ENCODE peak calls at places on chromosomes 7 and 10, in nine cellular contexts. W is gastrocnemius medialis, A is GM12892, S is heart left ventricle, X is adrenal gland, D is A549, P is prostate gland, K is transverse colon, U is stomach. G is an unnamed sample.

GRCh38 chr10:61066661-61067353 is 122.8 kb upstream of the RHOBTB1 start:
- DNase-seq in W (no peak), A (no peak), S (no peak), X (no peak), D (no peak), P (no peak), K (no peak), U (peak; percentile 34), G (peak; percentile 1)

GRCh38 chr7:102834999-102835398 is 77.8 kb upstream of the LRRC17 start:
- DNase-seq in W (no peak), A (no peak), S (no peak), X (no peak), D (peak; percentile 36), P (no peak), K (no peak), U (no peak), G (no peak)

GRCh38 chr7:36875794-36876193 is 151.5 kb upstream of the AOAH start:
- DNase-seq in W (no peak), A (no peak), S (no peak), X (no peak), D (no peak), P (no peak), K (no peak), U (no peak), G (no peak)

GRCh38 chr10:99395750-99396445 is 34.5 kb downstream of the GOT1 start:
- DNase-seq in W (no peak), A (no peak), S (no peak), X (no peak), D (no peak), P (peak; percentile 64), K (no peak), U (no peak), G (no peak)

GRCh38 chr10:43196131-43196980 is 58.1 kb downstream of the CSGALNACT2 start:
- DNase-seq in W (peak; percentile 7), A (peak; percentile 9), S (peak; percentile 49), X (peak; percentile 16), D (no peak), P (no peak), K (no peak), U (no peak), G (no peak)

GRCh38 chr10:73916761-73917470 is 6.0 kb downstream of the PLAU start:
- DNase-seq in W (no peak), A (no peak), S (no peak), X (no peak), D (no peak), P (no peak), K (peak; percentile 30), U (no peak), G (no peak)

GRCh38 chr7:131581241-131582157 is 25.1 kb upstream of the PODXL start:
- DNase-seq in W (peak; percentile 86), A (no peak), S (peak; percentile 87), X (peak; percentile 60), D (no peak), P (no peak), K (no peak), U (peak; percentile 28), G (no peak)

GRCh38 chr7:16912540-16912939 is 30.8 kb upstream of the AGR3 start:
- DNase-seq in W (no peak), A (no peak), S (no peak), X (no peak), D (no peak), P (no peak), K (no peak), U (no peak), G (no peak)

GRCh38 chr10:30437039-30437781 is 3.2 kb downstream of the MAP3K8 start:
- DNase-seq in W (no peak), A (no peak), S (no peak), X (no peak), D (no peak), P (no peak), K (no peak), U (no peak), G (peak; percentile 92)

GRCh38 chr7:37714606-37715005 is 31.0 kb downstream of the GPR141 start:
- DNase-seq in W (no peak), A (no peak), S (no peak), X (no peak), D (no peak), P (no peak), K (no peak), U (no peak), G (no peak)

GRCh38 chr10:100806356-100806645 is 60.9 kb downstream of the PAX2 start:
- DNase-seq in W (no peak), A (no peak), S (no peak), X (no peak), D (no peak), P (no peak), K (no peak), U (no peak), G (no peak)

GRCh38 chr7:29970158-29970557 is 19.4 kb downstream of the SCRN1 start:
- DNase-seq in W (no peak), A (no peak), S (no peak), X (no peak), D (no peak), P (no peak), K (no peak), U (no peak), G (no peak)

DNA sequence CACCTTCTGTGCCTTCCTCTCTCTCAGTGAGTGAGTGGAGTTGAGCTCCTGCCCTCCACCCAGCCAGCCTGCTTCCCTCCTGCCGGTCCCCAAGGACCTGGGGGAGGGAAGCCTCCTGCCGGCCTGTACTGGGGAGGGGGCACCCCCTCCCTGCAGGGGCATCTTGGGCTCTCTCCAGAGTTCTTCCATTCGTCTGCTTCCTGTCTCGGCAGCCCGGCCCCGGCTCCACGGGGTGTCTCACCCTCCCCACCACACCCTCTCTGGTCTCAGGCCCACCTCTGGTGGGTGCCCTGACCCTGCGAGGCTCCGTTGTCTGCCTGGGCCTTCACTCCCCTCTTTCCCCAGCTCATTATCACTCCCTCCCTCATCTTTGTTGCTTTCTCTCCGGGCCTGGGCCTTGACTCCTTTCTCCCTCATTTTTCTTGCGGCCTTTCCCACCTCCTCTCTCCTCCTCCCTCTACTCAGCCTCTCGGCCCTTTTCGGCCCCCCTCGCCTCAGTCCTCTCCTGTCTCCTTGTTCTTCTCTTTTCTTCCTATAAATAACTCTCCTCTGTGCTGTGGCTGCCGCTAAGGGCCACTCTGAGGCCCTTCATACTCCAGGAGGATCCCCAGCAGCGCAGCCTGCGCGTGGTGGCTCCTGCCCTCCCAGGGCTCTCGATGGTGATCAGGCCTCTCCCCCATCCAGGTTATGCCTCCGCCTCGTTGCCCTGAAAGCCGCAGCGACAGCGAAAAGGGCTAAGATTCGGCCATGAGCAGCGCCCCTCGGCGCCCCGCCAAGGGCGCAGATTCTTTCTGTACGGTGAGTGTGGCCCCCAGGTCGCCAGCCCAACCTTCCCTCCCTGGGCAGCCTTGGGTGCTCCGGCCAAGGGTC is 2.1 kb downstream of the SLC4A2 start:
- DNase-seq in W (no peak), A (no peak), S (no peak), X (no peak), D (no peak), P (no peak), K (no peak), U (no peak), G (no peak)
- TF ChIP-seq POLR2A in W (no peak), A (no peak), S (no peak), X (no peak), D (peak; percentile 32), P (no peak), K (no peak), U (no peak), G (no peak)

GRCh38 chr10:58267713-58268453 is at the start of gene IPMK:
- DNase-seq in W (peak; percentile 92), A (peak; percentile 59), S (peak; percentile 98), X (peak; percentile 96), D (peak; percentile 66), P (peak; percentile 91), K (peak; percentile 97), U (peak; percentile 96), G (peak; percentile 97)
- TF ChIP-seq POLR2A in W (peak; percentile 94), A (peak; percentile 37), S (peak; percentile 75), X (peak; percentile 86), D (peak; percentile 40), P (peak; percentile 79), K (peak; percentile 81), U (no peak), G (peak; percentile 56)

GRCh38 chr7:51315393-51316261 is 982 bp downstream of the COBL start:
- DNase-seq in W (peak; percentile 48), A (no peak), S (peak; percentile 68), X (no peak), D (peak; percentile 44), P (peak; percentile 33), K (peak; percentile 78), U (peak; percentile 58), G (no peak)
- TF ChIP-seq POLR2A in W (peak; percentile 26), A (no peak), S (no peak), X (no peak), D (no peak), P (no peak), K (peak; percentile 74), U (no peak), G (no peak)

GRCh38 chr7:19713676-19714075 is 4.8 kb upstream of the POLR1F start:
- DNase-seq in W (no peak), A (no peak), S (no peak), X (peak; percentile 55), D (no peak), P (no peak), K (peak; percentile 12), U (no peak), G (peak; percentile 59)

GRCh38 chr7:19705663-19706062 is 3.2 kb downstream of the POLR1F start:
- DNase-seq in W (no peak), A (no peak), S (no peak), X (no peak), D (no peak), P (no peak), K (no peak), U (no peak), G (no peak)

GRCh38 chr7:19707240-19707639 is 1.6 kb downstream of the POLR1F start:
- DNase-seq in W (no peak), A (no peak), S (no peak), X (no peak), D (no peak), P (no peak), K (no peak), U (no peak), G (no peak)

GRCh38 chr7:19709249-19709578 is 377 bp upstream of the POLR1F start:
- DNase-seq in W (no peak), A (no peak), S (no peak), X (no peak), D (no peak), P (no peak), K (no peak), U (no peak), G (no peak)

DNA sequence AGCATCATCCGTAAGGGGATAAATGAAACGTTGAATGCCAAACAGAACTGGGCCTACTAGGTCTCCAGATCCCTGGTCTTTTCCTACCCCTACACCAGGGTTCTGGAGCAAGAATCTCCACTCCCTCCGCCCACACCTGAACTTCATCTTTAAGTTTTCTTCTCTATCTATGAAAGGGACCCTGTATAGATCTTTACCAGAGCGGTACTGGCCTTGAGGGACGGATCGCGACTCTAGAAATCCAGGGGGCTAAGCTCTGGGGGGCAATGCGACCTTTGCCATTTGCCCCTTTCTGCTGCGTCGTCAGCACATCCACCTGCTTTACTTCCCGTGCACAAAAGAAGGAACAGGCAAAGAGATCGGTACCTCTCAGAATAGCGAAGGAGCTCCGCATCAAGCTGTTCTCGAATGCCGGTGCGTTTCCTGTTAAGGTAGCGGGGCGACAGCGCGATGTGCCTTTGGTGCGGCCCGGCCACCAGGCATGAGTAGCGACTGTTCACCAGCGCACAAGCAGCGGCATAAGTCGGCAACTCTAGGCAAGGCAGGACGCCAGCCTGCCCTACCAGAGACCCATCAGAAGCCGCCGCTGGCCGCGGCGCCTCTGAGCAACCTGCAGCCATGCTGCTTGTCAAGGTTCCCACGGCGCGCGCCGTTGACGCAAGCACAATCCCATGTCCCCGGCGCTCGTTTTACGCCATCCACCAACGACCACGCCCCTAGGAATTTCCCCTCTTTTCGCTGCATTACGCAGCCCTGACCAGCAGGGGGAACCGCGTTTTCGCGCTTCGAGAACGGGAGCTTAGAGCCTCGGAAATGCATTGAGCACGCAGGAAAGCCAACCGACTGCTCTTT is at the start of gene POLR1F:
- DNase-seq in W (peak; percentile 90), A (peak; percentile 43), S (peak; percentile 96), X (peak; percentile 96), D (peak; percentile 68), P (peak; percentile 94), K (peak; percentile 95), U (peak; percentile 95), G (peak; percentile 96)
- TF ChIP-seq POLR2A in W (peak; percentile 82), A (peak; percentile 98), S (peak; percentile 75), X (peak; percentile 88), D (peak; percentile 94), P (peak; percentile 76), K (peak; percentile 83), U (no peak), G (peak; percentile 98)

G was measured in erythroblast.